ENCODE peak calls at places on chromosome 11, in ten cellular contexts. M, O, P, N, A, L, R, G, X and H are unnamed samples.

GRCh38 chr11:131760191-131760951 is 390.0 kb downstream of the NTM start:
- DNase-seq in M (no peak), O (no peak), P (peak), N (no peak), A (peak), L (peak), R (no peak), G (peak), X (peak), H (peak)

GRCh38 chr11:742156-742546 is 5.1 kb upstream of the TALDO1 start:
- DNase-seq in M (no peak), O (no peak), P (no peak), N (no peak), A (no peak), L (no peak), R (no peak), G (no peak), X (no peak), H (no peak)

GRCh38 chr11:2269601-2270321 is 627 bp downstream of the ASCL2 start:
- DNase-seq in M (no peak), O (no peak), P (peak), N (peak), A (peak), L (peak), R (peak), G (no peak), X (peak), H (no peak)

GRCh38 chr11:65817312-65817814 is 16.4 kb upstream of the SNX32 start:
- DNase-seq in M (no peak), O (no peak), P (peak), N (no peak), A (no peak), L (no peak), R (no peak), G (no peak), X (no peak), H (no peak)

GRCh38 chr11:114077482-114078305 is 18.2 kb downstream of the ZBTB16 start:
- DNase-seq in M (no peak), O (no peak), P (no peak), N (no peak), A (no peak), L (no peak), R (no peak), G (no peak), X (no peak), H (no peak)

GRCh38 chr11:11806586-11806985 is 35.2 kb upstream of the USP47 start:
- DNase-seq in M (no peak), O (no peak), P (no peak), N (no peak), A (no peak), L (no peak), R (no peak), G (no peak), X (no peak), H (no peak)

GRCh38 chr11:72085836-72086475 is 5.3 kb downstream of the LRRC51 start:
- DNase-seq in M (no peak), O (no peak), P (no peak), N (no peak), A (no peak), L (no peak), R (no peak), G (no peak), X (no peak), H (no peak)

GRCh38 chr11:118380571-118380970 is 20.8 kb upstream of the ATP5MG start:
- DNase-seq in M (no peak), O (no peak), P (no peak), N (no peak), A (peak), L (no peak), R (peak), G (no peak), X (no peak), H (no peak)

GRCh38 chr11:130908770-130909625 is 7.3 kb downstream of the SNX19 start:
- DNase-seq in M (no peak), O (no peak), P (peak), N (no peak), A (peak), L (no peak), R (peak), G (peak), X (no peak), H (peak)

GRCh38 chr11:1946812-1947480 is at the start of gene MRPL23:
- DNase-seq in M (no peak), O (no peak), P (no peak), N (no peak), A (no peak), L (no peak), R (no peak), G (no peak), X (no peak), H (no peak)

GRCh38 chr11:61579398-61580291 is 1.2 kb downstream of the SYT7 start:
- DNase-seq in M (no peak), O (no peak), P (no peak), N (no peak), A (no peak), L (no peak), R (no peak), G (no peak), X (peak), H (no peak)
- TF ChIP-seq CTCF in M (no peak), O (peak), P (no peak), N (peak), A (no peak), L (no peak), R (no peak), G (peak), X (peak), H (no peak)

GRCh38 chr11:116454951-116455350 is 317.8 kb downstream of the BUD13 start:
- DNase-seq in M (no peak), O (no peak), P (no peak), N (no peak), A (no peak), L (no peak), R (no peak), G (no peak), X (peak), H (no peak)

GRCh38 chr11:116458546-116458945 is 314.2 kb downstream of the BUD13 start:
- DNase-seq in M (no peak), O (no peak), P (no peak), N (no peak), A (no peak), L (no peak), R (no peak), G (no peak), X (no peak), H (no peak)

GRCh38 chr11:116457336-116458007 is 315.3 kb downstream of the BUD13 start:
- DNase-seq in M (no peak), O (no peak), P (no peak), N (no peak), A (no peak), L (no peak), R (no peak), G (no peak), X (peak), H (no peak)

GRCh38 chr11:116452447-116452846 is 320.3 kb downstream of the BUD13 start:
- DNase-seq in M (no peak), O (no peak), P (no peak), N (no peak), A (no peak), L (no peak), R (no peak), G (no peak), X (no peak), H (no peak)

DNA sequence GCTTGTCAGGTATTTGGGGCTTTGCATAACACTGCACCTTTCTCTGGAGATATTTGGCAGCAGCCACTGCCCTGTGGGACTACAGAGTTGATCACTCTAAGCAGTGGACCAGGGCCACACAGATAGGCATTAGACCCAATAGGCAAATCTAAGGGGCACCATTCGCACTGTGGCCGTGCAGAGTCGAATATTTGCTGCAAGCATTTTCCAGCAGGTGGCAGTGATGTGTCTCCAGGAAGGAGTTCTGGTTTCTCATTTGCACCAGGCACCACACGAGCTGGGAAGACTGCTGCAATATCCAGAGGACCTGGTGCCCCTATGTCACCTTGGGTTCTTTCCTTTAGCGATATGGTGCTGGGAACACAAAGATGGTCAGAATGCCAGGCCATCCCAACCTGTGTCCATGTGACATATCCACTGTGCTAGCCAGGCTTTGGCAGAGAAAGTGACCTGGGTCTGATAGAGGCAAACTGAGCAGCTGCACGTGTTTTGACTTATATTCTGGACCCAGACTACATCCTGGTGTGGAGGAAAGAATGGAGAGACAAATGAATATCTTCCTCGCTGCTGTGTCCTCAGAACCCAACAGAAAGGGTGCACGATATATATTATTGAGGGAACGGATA is 318.7 kb downstream of the BUD13 start:
- DNase-seq in M (no peak), O (no peak), P (peak), N (peak), A (peak), L (peak), R (no peak), G (peak), X (peak), H (peak)
- TF ChIP-seq CTCF in M (peak), O (peak), P (peak), N (peak), A (peak), L (no peak), R (no peak), G (peak), X (peak), H (peak)

DNA sequence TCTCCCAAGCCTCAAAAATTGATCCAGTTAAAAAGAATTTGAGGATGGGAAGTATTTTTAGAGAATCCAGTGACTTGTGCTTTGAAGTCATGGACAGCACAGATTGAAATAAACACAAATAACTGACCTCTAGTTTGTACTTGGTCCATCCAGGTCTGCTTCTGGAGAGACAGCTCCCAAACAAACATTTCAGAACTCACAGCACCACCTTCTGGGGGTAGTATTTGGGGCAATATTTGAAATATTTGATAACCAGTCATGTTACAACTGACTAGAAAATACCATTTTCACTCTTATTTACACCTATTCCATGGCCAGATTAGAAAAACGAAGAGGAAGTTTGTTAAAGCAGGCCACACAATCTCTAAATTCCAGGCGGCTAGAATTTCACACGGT is 56.2 kb downstream of the CTSC start:
- DNase-seq in M (no peak), O (no peak), P (peak), N (no peak), A (peak), L (no peak), R (no peak), G (no peak), X (no peak), H (no peak)
- TF ChIP-seq CTCF in M (no peak), O (peak), P (peak), N (no peak), A (peak), L (no peak), R (no peak), G (peak), X (no peak), H (no peak)

GRCh38 chr11:16883179-16883578 is 131.0 kb downstream of the PLEKHA7 start:
- DNase-seq in M (no peak), O (peak), P (no peak), N (no peak), A (no peak), L (no peak), R (peak), G (no peak), X (no peak), H (no peak)
- TF ChIP-seq CTCF in M (no peak), O (peak), P (no peak), N (no peak), A (peak), L (no peak), R (no peak), G (peak), X (peak), H (no peak)

DNA sequence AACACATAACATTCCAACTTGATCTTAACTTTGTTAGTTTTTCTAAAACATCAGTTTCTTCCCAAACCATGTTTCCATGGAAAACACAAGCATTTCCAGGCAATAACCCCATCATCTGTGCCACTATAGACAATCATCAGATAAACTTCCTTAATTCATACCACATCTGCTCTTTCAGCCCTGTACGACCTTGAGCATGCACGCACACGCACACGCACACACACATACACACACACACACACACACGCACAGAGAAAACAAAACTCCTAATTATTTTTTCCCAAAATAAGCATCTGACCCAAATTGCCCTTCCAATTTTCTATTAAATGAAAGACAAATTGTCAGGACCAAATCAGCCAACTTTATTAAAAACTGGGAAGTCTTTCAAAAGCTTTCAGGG is 14.8 kb downstream of the ADM start:
- DNase-seq in M (no peak), O (no peak), P (no peak), N (no peak), A (no peak), L (no peak), R (no peak), G (no peak), X (no peak), H (no peak)
- TF ChIP-seq CTCF in M (no peak), O (no peak), P (no peak), N (no peak), A (no peak), L (no peak), R (no peak), G (no peak), X (no peak), H (no peak)

GRCh38 chr11:95968585-95968984 is 44.7 kb upstream of the MTMR2 start:
- DNase-seq in M (no peak), O (no peak), P (peak), N (no peak), A (peak), L (no peak), R (peak), G (no peak), X (no peak), H (no peak)
- TF ChIP-seq CTCF in M (no peak), O (peak), P (peak), N (no peak), A (peak), L (no peak), R (peak), G (peak), X (no peak), H (peak)

DNA sequence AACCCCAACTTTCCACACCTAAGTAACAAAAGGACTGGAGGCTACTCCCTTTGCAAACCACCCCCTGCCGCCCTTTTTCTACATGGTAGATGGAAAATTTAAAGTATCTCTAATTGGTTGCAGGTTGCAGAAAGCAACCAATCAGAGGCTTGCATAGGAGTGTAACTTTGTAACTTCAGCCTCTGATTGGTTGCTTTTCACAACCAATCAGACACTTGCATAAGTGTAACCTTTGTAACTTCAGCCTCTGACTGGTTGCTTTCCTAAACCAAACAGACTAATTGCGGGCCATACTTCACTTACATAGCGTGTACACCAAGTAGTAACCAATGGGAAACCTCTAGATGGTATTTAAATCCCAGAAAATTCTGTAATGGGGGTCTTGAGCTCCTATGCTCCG is 16.8 kb upstream of the ACER3 start:
- DNase-seq in M (no peak), O (no peak), P (no peak), N (no peak), A (no peak), L (no peak), R (no peak), G (no peak), X (no peak), H (no peak)
- TF ChIP-seq CTCF in M (no peak), O (no peak), P (no peak), N (no peak), A (no peak), L (no peak), R (no peak), G (no peak), X (no peak), H (no peak)